ENCODE peak calls at places on chromosomes 1 and 21, in ten cellular contexts. H, D, Z, A, K, W, M, J, P and L are unnamed samples.

GRCh38 chr1:27555700-27556424 is 48.1 kb downstream of the AHDC1 start:
- DNase-seq in H (peak), D (no peak), Z (no peak), A (no peak), K (peak), W (no peak), M (no peak), J (peak), P (no peak), L (peak)

GRCh38 chr1:200118779-200119505 is 91.4 kb downstream of the NR5A2 start:
- DNase-seq in H (no peak), D (no peak), Z (no peak), A (no peak), K (no peak), W (no peak), M (no peak), J (no peak), P (no peak), L (no peak)

GRCh38 chr1:219699870-219700269 is 87.0 kb upstream of the ZC3H11B start:
- DNase-seq in H (no peak), D (no peak), Z (no peak), A (no peak), K (no peak), W (no peak), M (no peak), J (no peak), P (no peak), L (no peak)

GRCh38 chr1:226446058-226446457 is 38.2 kb upstream of the PARP1 start:
- DNase-seq in H (no peak), D (no peak), Z (no peak), A (no peak), K (no peak), W (no peak), M (no peak), J (no peak), P (no peak), L (no peak)

GRCh38 chr1:94580367-94581115 is 39.0 kb upstream of the F3 start:
- DNase-seq in H (no peak), D (no peak), Z (no peak), A (no peak), K (no peak), W (no peak), M (no peak), J (no peak), P (no peak), L (no peak)

GRCh38 chr1:161251579-161251978 is 7.0 kb upstream of the PCP4L1 start:
- DNase-seq in H (no peak), D (no peak), Z (no peak), A (no peak), K (no peak), W (no peak), M (no peak), J (no peak), P (no peak), L (no peak)

GRCh38 chr1:67355745-67356424 is 48.2 kb downstream of the IL12RB2 start:
- DNase-seq in H (no peak), D (no peak), Z (no peak), A (no peak), K (peak), W (no peak), M (no peak), J (no peak), P (no peak), L (no peak)

GRCh38 chr1:15347182-15347581 is 62.5 kb upstream of the EFHD2 start:
- DNase-seq in H (no peak), D (no peak), Z (no peak), A (no peak), K (no peak), W (no peak), M (no peak), J (no peak), P (no peak), L (no peak)

GRCh38 chr1:225809842-225810578 is at the start of gene EPHX1:
- DNase-seq in H (peak), D (peak), Z (peak), A (peak), K (peak), W (peak), M (peak), J (peak), P (peak), L (peak)

GRCh38 chr1:184509105-184509504 is 122.3 kb downstream of the C1orf21 start:
- DNase-seq in H (no peak), D (no peak), Z (no peak), A (no peak), K (no peak), W (no peak), M (no peak), J (no peak), P (no peak), L (no peak)
- TF ChIP-seq POLR2AphosphoS5 in H (no peak), D (no peak), Z (no peak), A (no peak), K (no peak), W (no peak), M (no peak), J (no peak), P (no peak), L (no peak)

DNA sequence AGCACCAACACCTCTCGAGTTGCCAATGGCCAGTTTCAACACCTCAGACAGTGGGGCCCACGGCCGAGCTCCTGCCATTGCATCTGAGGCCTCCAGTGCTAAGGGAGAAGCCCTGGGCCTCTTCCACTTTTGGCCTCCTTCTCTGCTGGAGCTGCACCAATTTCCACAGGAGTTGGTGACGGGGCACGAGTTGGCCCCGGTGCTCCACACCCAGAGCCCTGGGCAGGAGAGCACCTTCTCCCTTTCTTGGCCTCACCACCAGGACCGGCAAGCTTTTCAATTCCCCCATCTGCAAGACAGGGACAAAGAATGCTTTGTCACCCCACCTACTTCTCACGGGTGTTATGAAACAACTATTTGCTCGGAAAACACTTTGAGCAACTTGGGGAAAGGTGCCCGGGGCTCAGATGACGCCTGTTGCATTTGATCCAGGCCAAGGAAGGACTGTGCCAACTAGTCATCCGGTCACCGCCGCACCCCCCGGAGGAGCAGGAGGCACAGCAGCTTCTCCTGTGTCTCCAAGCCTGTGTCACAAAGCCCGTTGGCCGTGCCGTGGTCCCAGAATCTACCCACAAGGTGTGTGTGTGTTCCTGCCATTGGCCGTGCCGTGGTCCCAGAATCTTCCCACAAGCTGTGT is 55.2 kb downstream of the TOMM20 start:
- DNase-seq in H (no peak), D (peak), Z (peak), A (peak), K (no peak), W (no peak), M (no peak), J (peak), P (peak), L (peak)
- TF ChIP-seq POLR2AphosphoS5 in H (no peak), D (no peak), Z (peak), A (peak), K (no peak), W (no peak), M (no peak), J (peak), P (peak), L (no peak)

DNA sequence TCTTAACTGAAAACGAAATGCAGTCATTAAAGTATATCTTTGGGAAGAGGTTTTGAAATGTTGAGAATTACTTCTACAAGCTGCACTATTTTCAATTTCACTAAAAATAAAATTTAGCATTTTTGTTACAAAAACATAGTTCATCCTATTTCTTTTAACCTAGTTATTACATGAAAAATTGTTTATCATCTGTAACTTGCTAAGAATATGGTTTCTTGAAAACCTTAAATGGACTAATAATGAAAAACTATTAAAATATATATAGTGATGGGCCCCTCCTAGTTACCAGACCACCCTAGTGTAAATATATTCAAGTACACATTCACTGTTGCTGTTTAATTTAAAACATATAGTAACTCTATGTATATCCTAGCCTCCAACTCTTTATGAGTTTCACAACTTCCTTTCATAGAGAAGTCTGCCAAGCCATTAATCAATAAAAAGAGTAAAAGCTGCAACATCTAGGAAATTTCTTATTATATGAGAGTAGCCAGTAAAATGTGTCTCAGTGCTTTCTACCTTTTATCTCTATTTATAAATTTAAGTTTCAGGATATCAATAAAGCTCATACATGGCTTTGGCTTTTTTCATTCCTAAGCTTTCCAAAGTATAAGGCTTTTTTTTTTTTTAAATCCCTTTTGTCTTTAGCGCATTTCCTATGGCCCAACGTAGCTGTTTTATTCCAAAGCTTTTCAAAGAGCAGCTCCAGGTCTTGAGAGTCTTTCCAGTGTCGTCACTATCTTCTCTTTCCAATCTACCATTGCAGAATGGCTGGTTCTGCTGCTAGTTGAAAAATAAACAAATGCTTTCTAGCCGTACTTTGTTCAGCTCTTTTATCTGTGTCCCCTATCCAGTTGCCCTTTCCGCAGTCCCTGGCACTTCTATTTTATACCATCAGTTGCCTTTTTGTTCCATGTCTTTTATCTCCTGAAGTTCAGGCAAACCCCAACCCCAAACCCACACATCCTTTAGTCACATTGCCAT is 6.5 kb downstream of the IRF2BP2 start:
- DNase-seq in H (no peak), D (no peak), Z (no peak), A (no peak), K (no peak), W (no peak), M (no peak), J (no peak), P (no peak), L (peak)
- TF ChIP-seq POLR2AphosphoS5 in H (peak), D (peak), Z (peak), A (peak), K (no peak), W (no peak), M (no peak), J (peak), P (no peak), L (no peak)

GRCh38 chr1:223712856-223713494 is 636 bp downstream of the CAPN2 start:
- DNase-seq in H (no peak), D (no peak), Z (no peak), A (peak), K (peak), W (no peak), M (no peak), J (no peak), P (no peak), L (no peak)
- TF ChIP-seq POLR2AphosphoS5 in H (no peak), D (no peak), Z (no peak), A (no peak), K (no peak), W (no peak), M (no peak), J (no peak), P (no peak), L (no peak)

DNA sequence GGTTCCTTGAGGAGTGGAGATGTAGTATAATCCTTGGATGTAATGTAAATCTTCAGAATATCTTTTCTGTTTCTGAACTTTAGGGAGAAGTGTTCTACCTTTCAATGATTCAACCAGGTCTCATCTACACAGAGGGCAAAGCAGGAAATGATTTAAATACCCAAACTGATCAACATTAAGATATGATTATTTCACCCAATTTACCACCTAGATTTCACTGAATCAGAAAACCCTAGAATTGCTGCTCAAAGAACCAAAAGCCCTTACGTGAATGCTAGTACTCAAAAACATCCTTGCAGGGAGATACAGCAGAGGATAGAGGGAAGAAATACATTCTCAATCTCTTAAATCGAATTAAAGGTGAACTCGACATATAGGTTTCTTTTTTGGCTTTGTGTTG is 5.0 kb downstream of the RPTN start:
- DNase-seq in H (no peak), D (no peak), Z (no peak), A (no peak), K (no peak), W (no peak), M (no peak), J (no peak), P (no peak), L (no peak)
- TF ChIP-seq POLR2AphosphoS5 in H (no peak), D (no peak), Z (no peak), A (no peak), K (no peak), W (no peak), M (no peak), J (no peak), P (no peak), L (no peak)

GRCh38 chr1:93559045-93559444 is 111.1 kb downstream of the FNBP1L start:
- DNase-seq in H (no peak), D (no peak), Z (no peak), A (no peak), K (no peak), W (no peak), M (no peak), J (no peak), P (no peak), L (peak)

GRCh38 chr1:93552751-93553455 is 105.0 kb downstream of the FNBP1L start:
- DNase-seq in H (no peak), D (no peak), Z (no peak), A (no peak), K (no peak), W (peak), M (no peak), J (no peak), P (no peak), L (peak)

GRCh38 chr1:93554883-93555872 is 107.3 kb downstream of the FNBP1L start:
- DNase-seq in H (no peak), D (no peak), Z (no peak), A (no peak), K (no peak), W (no peak), M (no peak), J (no peak), P (no peak), L (no peak)

DNA sequence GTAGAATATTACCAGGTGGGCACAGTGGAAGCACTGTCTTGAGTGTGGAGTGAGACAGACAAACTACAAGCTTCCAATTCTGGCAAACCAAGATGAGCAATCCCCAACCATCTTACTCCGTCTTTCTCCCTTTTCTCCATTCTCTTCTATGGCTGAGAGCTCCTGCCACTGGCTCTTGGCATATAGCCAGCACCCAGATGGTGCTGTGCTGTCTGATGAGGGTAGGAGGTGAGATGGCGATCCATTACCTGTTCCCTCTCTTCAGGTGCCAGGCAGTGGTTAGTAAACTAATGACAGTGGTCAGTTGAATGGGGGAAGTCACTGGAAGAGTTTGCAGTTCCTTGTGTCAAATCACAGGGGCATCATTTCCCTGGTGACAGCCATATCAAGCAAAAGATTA is 108.4 kb downstream of the FNBP1L start:
- DNase-seq in H (no peak), D (no peak), Z (no peak), A (no peak), K (no peak), W (no peak), M (no peak), J (no peak), P (no peak), L (no peak)
- TF ChIP-seq POLR2AphosphoS5 in H (no peak), D (no peak), Z (no peak), A (no peak), K (no peak), W (peak), M (no peak), J (peak), P (no peak), L (no peak)

GRCh38 chr1:184792450-184792969 is 37.9 kb upstream of the EDEM3 start:
- DNase-seq in H (no peak), D (peak), Z (no peak), A (peak), K (no peak), W (no peak), M (no peak), J (peak), P (no peak), L (peak)
- TF ChIP-seq POLR2AphosphoS5 in H (no peak), D (peak), Z (no peak), A (peak), K (no peak), W (peak), M (no peak), J (peak), P (no peak), L (peak)

GRCh38 chr21:45072963-45073300 is 1.4 kb upstream of the ADARB1 start:
- DNase-seq in H (no peak), D (no peak), Z (no peak), A (no peak), K (no peak), W (no peak), M (no peak), J (no peak), P (peak), L (no peak)

GRCh38 chr21:45074818-45075605 is 632 bp downstream of the ADARB1 start:
- DNase-seq in H (no peak), D (peak), Z (no peak), A (no peak), K (peak), W (peak), M (no peak), J (no peak), P (peak), L (peak)

GRCh38 chr21:45072166-45072962 is 2.0 kb upstream of the ADARB1 start:
- DNase-seq in H (no peak), D (no peak), Z (no peak), A (no peak), K (no peak), W (no peak), M (no peak), J (no peak), P (peak), L (no peak)

GRCh38 chr21:45074048-45074817 is at the start of gene ADARB1:
- DNase-seq in H (peak), D (peak), Z (no peak), A (peak), K (peak), W (peak), M (no peak), J (peak), P (peak), L (peak)

DNA sequence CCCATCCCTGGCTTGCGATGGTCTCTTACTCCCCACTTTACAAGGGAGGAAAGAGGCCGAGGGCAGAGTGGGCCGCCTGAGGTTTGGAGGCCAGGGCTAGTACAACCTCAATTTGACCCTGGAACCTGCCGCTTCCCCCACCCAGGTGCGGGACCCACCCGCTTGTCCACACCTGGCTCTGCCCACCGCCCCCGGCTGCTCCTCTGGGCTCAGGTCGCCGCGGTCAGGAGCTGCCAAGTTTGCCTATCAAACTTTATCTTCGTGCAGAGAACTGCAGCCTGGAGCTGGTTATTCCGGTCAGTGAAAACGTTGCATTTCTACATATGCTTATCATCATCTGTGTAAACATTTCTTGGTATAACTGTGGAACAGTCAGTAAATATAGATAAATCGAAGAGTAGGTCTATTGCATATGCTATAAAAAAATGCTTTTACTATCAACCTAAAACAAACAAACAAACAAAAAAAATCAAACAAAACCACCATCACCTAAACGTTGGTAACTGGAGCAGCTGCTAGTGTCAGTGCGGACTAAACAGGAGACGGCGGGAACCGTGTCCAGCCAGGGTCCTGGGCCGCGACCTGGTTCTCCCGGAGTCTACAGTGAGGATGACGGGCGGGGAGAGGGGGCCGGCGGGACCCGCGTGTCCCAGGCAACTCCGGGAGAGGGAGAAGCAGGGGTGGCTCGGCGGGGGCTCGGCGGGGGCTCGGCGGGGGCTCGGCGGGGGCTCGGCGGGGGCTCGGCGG is 906 bp upstream of the ADARB1 start:
- DNase-seq in H (no peak), D (peak), Z (no peak), A (peak), K (peak), W (peak), M (no peak), J (no peak), P (peak), L (no peak)
- TF ChIP-seq POLR2AphosphoS5 in H (no peak), D (no peak), Z (no peak), A (peak), K (peak), W (no peak), M (no peak), J (no peak), P (no peak), L (no peak)

DNA sequence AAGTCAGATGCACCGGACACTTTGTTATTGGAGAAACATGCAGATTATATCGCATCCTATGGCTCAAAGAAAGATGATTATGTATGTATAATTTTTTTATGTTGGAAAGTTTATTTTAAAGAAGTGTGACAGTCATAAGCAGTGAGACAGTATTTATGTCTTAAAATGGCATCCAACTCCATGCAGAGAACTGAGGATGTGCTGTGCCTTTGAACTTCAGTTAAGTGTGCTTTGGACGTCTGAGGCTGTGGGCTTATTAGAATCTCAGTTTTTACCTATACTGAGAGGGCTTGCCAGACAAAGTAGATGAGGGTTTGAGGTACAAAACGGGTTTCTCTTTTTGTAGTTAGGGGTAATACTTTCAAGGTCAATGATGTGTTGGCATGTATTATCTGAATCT is 1.5 kb downstream of the RABGGTB start:
- DNase-seq in H (no peak), D (no peak), Z (no peak), A (no peak), K (no peak), W (no peak), M (no peak), J (no peak), P (no peak), L (no peak)
- TF ChIP-seq POLR2AphosphoS5 in H (no peak), D (no peak), Z (no peak), A (no peak), K (no peak), W (no peak), M (no peak), J (no peak), P (no peak), L (no peak)

GRCh38 chr1:164602142-164602429 is 43.1 kb downstream of the PBX1 start:
- DNase-seq in H (no peak), D (peak), Z (no peak), A (peak), K (no peak), W (no peak), M (no peak), J (peak), P (peak), L (no peak)

GRCh38 chr1:164605254-164606091 is 46.5 kb downstream of the PBX1 start:
- DNase-seq in H (no peak), D (no peak), Z (no peak), A (no peak), K (no peak), W (no peak), M (no peak), J (no peak), P (no peak), L (no peak)

GRCh38 chr1:164601399-164602141 is 42.6 kb downstream of the PBX1 start:
- DNase-seq in H (no peak), D (no peak), Z (no peak), A (no peak), K (no peak), W (no peak), M (no peak), J (no peak), P (no peak), L (no peak)

GRCh38 chr1:164604541-164604940 is 45.6 kb downstream of the PBX1 start:
- DNase-seq in H (no peak), D (no peak), Z (no peak), A (no peak), K (no peak), W (no peak), M (no peak), J (no peak), P (no peak), L (no peak)

GRCh38 chr1:164602480-164603093 is 43.6 kb downstream of the PBX1 start:
- DNase-seq in H (no peak), D (peak), Z (no peak), A (peak), K (no peak), W (no peak), M (no peak), J (peak), P (peak), L (no peak)
- TF ChIP-seq POLR2AphosphoS5 in H (no peak), D (no peak), Z (no peak), A (no peak), K (no peak), W (no peak), M (no peak), J (no peak), P (no peak), L (no peak)